ENCODE peak calls at places on chromosomes 6 and 20, in nine cellular contexts. R, E, T, X, P, L, K, A and Q are unnamed samples.
A peak's percentile ranks its signal among the peaks of the same experiment; 100 is the strongest.

GRCh38 chr6:158231551-158232444 is 63.6 kb downstream of the GTF2H5 start:
- DNase-seq in R (peak; percentile 12), E (no peak), T (peak; percentile 70), X (peak; percentile 61), P (peak; percentile 88), L (peak; percentile 75), K (peak; percentile 84), A (peak; percentile 41), Q (peak; percentile 85)

GRCh38 chr6:169725270-169726048 is 1.2 kb upstream of the PHF10 start:
- DNase-seq in R (no peak), E (no peak), T (peak; percentile 89), X (peak; percentile 16), P (peak; percentile 66), L (peak; percentile 50), K (peak; percentile 86), A (peak; percentile 25), Q (peak; percentile 34)

GRCh38 chr20:57061058-57061900 is 205.2 kb downstream of the BMP7 start:
- DNase-seq in R (no peak), E (no peak), T (no peak), X (peak; percentile 58), P (no peak), L (no peak), K (peak; percentile 73), A (peak; percentile 58), Q (no peak)

GRCh38 chr6:42010185-42010872 is 40.0 kb upstream of the TAF8 start:
- DNase-seq in R (no peak), E (no peak), T (no peak), X (no peak), P (no peak), L (no peak), K (no peak), A (no peak), Q (no peak)

GRCh38 chr20:59820204-59821041 is 113.0 kb downstream of the SYCP2 start:
- DNase-seq in R (no peak), E (no peak), T (no peak), X (no peak), P (no peak), L (no peak), K (no peak), A (no peak), Q (peak; percentile 13)

GRCh38 chr20:23049933-23050838 is 714 bp upstream of the THBD start:
- DNase-seq in R (no peak), E (no peak), T (peak; percentile 47), X (no peak), P (peak; percentile 84), L (peak; percentile 15), K (peak; percentile 72), A (no peak), Q (no peak)

GRCh38 chr20:56932575-56933330 is 303.6 kb downstream of the TFAP2C start:
- DNase-seq in R (no peak), E (no peak), T (no peak), X (no peak), P (no peak), L (no peak), K (no peak), A (no peak), Q (no peak)

GRCh38 chr6:74607934-74608333 is 597.9 kb downstream of the COL12A1 start:
- DNase-seq in R (no peak), E (no peak), T (no peak), X (no peak), P (no peak), L (no peak), K (no peak), A (no peak), Q (no peak)

GRCh38 chr6:140082867-140083297 is 708.4 kb upstream of the CITED2 start:
- DNase-seq in R (no peak), E (no peak), T (peak; percentile 65), X (peak; percentile 30), P (no peak), L (no peak), K (no peak), A (no peak), Q (no peak)

GRCh38 chr20:61426361-61426760 is 174.3 kb downstream of the CDH4 start:
- DNase-seq in R (no peak), E (no peak), T (no peak), X (no peak), P (no peak), L (no peak), K (no peak), A (no peak), Q (no peak)

GRCh38 chr6:41462980-41463930 is 82.9 kb upstream of the FOXP4 start:
- DNase-seq in R (no peak), E (peak; percentile 27), T (peak; percentile 39), X (peak; percentile 63), P (peak; percentile 85), L (peak; percentile 81), K (peak; percentile 83), A (peak; percentile 71), Q (peak; percentile 83)

GRCh38 chr6:12576389-12576788 is 140.2 kb upstream of the PHACTR1 start:
- DNase-seq in R (no peak), E (no peak), T (no peak), X (no peak), P (no peak), L (no peak), K (no peak), A (no peak), Q (no peak)

GRCh38 chr6:73942581-73942980 is 246.6 kb downstream of the CD109 start:
- DNase-seq in R (no peak), E (peak; percentile 59), T (no peak), X (no peak), P (no peak), L (no peak), K (no peak), A (no peak), Q (no peak)

GRCh38 chr20:52010541-52010940 is 181.0 kb downstream of the ZFP64 start:
- DNase-seq in R (no peak), E (no peak), T (no peak), X (no peak), P (no peak), L (no peak), K (no peak), A (no peak), Q (no peak)

GRCh38 chr20:63854069-63854765 is 7.1 kb upstream of the ABHD16B start:
- DNase-seq in R (no peak), E (no peak), T (no peak), X (no peak), P (peak; percentile 74), L (no peak), K (no peak), A (no peak), Q (peak; percentile 46)

GRCh38 chr20:12965880-12966270 is 42.9 kb upstream of the SPTLC3 start:
- DNase-seq in R (no peak), E (no peak), T (no peak), X (no peak), P (no peak), L (no peak), K (no peak), A (no peak), Q (no peak)

GRCh38 chr6:78597966-78598365 is 269.4 kb upstream of the IRAK1BP1 start:
- DNase-seq in R (no peak), E (no peak), T (no peak), X (no peak), P (no peak), L (no peak), K (no peak), A (no peak), Q (no peak)

GRCh38 chr6:30700340-30700739 is 9.6 kb upstream of the NRM start:
- DNase-seq in R (no peak), E (no peak), T (no peak), X (no peak), P (no peak), L (no peak), K (no peak), A (no peak), Q (no peak)

GRCh38 chr6:39669117-39669690 is 56.0 kb downstream of the KIF6 start:
- DNase-seq in R (no peak), E (no peak), T (no peak), X (no peak), P (no peak), L (no peak), K (no peak), A (no peak), Q (no peak)

GRCh38 chr20:34475979-34476736 is 40.1 kb upstream of the DYNLRB1 start:
- DNase-seq in R (no peak), E (no peak), T (peak; percentile 44), X (peak; percentile 20), P (peak; percentile 73), L (peak; percentile 43), K (no peak), A (no peak), Q (peak; percentile 68)

GRCh38 chr20:4045741-4046140 is 30.4 kb upstream of the RNF24 start:
- DNase-seq in R (no peak), E (no peak), T (no peak), X (no peak), P (no peak), L (no peak), K (no peak), A (no peak), Q (no peak)

GRCh38 chr6:88220493-88220892 is 54.3 kb upstream of the CNR1 start:
- DNase-seq in R (no peak), E (no peak), T (no peak), X (no peak), P (no peak), L (no peak), K (no peak), A (no peak), Q (no peak)

GRCh38 chr6:127031511-127031910 is 87.0 kb upstream of the RSPO3 start:
- DNase-seq in R (no peak), E (no peak), T (no peak), X (no peak), P (no peak), L (no peak), K (no peak), A (no peak), Q (no peak)

GRCh38 chr20:44582321-44583025 is at the start of gene PKIG:
- DNase-seq in R (no peak), E (no peak), T (peak; percentile 43), X (no peak), P (no peak), L (no peak), K (peak; percentile 82), A (no peak), Q (no peak)
- H3K4me1 ChIP-seq in R (no peaks in the 10 kb centered on the region), E (peaks cover 7% of the 10 kb centered on the region), T (peaks cover 32% of the 10 kb centered on the region), X (no peaks in the 10 kb centered on the region), P (peaks cover 43% of the 10 kb centered on the region), L (peaks cover 5% of the 10 kb centered on the region), K (peaks cover 99% of the 10 kb centered on the region), A (peaks cover 3% of the 10 kb centered on the region), Q (peaks cover 16% of the 10 kb centered on the region)

GRCh38 chr20:50957798-50958732 is at the start of gene DPM1:
- DNase-seq in R (no peak), E (no peak), T (peak; percentile 88), X (peak; percentile 87), P (peak; percentile 92), L (peak; percentile 90), K (peak; percentile 94), A (peak; percentile 82), Q (peak; percentile 94)
- TF ChIP-seq POLR2A in R (peak; percentile 83), E (peak; percentile 82), T (peak; percentile 69), X (peak; percentile 81), P (peak; percentile 69), L (peak; percentile 97), K (peak; percentile 67), A (peak; percentile 62), Q (peak; percentile 70)

GRCh38 chr20:45340236-45340847 is 7.9 kb downstream of the SDC4 start:
- DNase-seq in R (no peak), E (no peak), T (peak; percentile 70), X (no peak), P (no peak), L (peak; percentile 87), K (no peak), A (peak; percentile 84), Q (no peak)
- H3K4me1 ChIP-seq in R (peaks cover 93% of the 10 kb centered on the region), E (peaks cover 90% of the 10 kb centered on the region), T (peaks cover 94% of the 10 kb centered on the region), X (peaks cover 31% of the 10 kb centered on the region), P (peaks cover 40% of the 10 kb centered on the region), L (peaks cover 100% of the 10 kb centered on the region), K (peaks cover 96% of the 10 kb centered on the region), A (peaks cover 26% of the 10 kb centered on the region), Q (peaks cover 26% of the 10 kb centered on the region)

GRCh38 chr6:43059168-43060033 is at the start of the genes KLC4 and MRPL2:
- DNase-seq in R (peak; percentile 93), E (peak; percentile 97), T (peak; percentile 99), X (peak; percentile 99), P (peak; percentile 97), L (peak; percentile 98), K (peak; percentile 99), A (peak; percentile 99), Q (peak; percentile 99)
- TF ChIP-seq POLR2A in R (peak; percentile 84), E (no peak), T (peak; percentile 70), X (peak; percentile 75), P (peak; percentile 69), L (peak; percentile 87), K (peak; percentile 87), A (peak; percentile 87), Q (peak; percentile 85)